ENCODE peak calls at places on chromosomes 6 and 20, in four cellular contexts. One of them, this sample, is unnamed.

GRCh38 chr6:69719602-69720193 is 77.1 kb downstream of the LMBRD1 start:
- DNase-seq in fibroblast of the aortic adventitia: peak; percentile 45
- DNase-seq in gastrocnemius medialis: no peak
- DNase-seq in Panc1: peak; percentile 25
- DNase-seq in this sample: no peak

GRCh38 chr6:105943514-105943913 is 142.6 kb upstream of the PRDM1 start:
- DNase-seq in fibroblast of the aortic adventitia: no peak
- DNase-seq in gastrocnemius medialis: no peak
- DNase-seq in Panc1: no peak
- DNase-seq in this sample: no peak

GRCh38 chr20:8172191-8172590 is 40.1 kb downstream of the PLCB1 start:
- DNase-seq in fibroblast of the aortic adventitia: no peak
- DNase-seq in gastrocnemius medialis: no peak
- DNase-seq in Panc1: no peak
- DNase-seq in this sample: no peak

GRCh38 chr6:87692097-87692496 is 9.9 kb downstream of the AKIRIN2 start:
- DNase-seq in fibroblast of the aortic adventitia: no peak
- DNase-seq in gastrocnemius medialis: no peak
- DNase-seq in Panc1: no peak
- DNase-seq in this sample: no peak

GRCh38 chr6:97705568-97705967 is 422.6 kb upstream of the MMS22L start:
- DNase-seq in fibroblast of the aortic adventitia: peak; percentile 1
- DNase-seq in gastrocnemius medialis: no peak
- DNase-seq in Panc1: no peak
- DNase-seq in this sample: no peak

GRCh38 chr20:17835240-17835940 is 133.2 kb downstream of the SNX5 start:
- DNase-seq in fibroblast of the aortic adventitia: peak; percentile 93
- DNase-seq in gastrocnemius medialis: peak; percentile 58
- DNase-seq in Panc1: peak; percentile 51
- DNase-seq in this sample: no peak

GRCh38 chr6:50724381-50725124 is 11.2 kb downstream of the TFAP2D start:
- DNase-seq in fibroblast of the aortic adventitia: no peak
- DNase-seq in gastrocnemius medialis: no peak
- DNase-seq in Panc1: no peak
- DNase-seq in this sample: no peak

GRCh38 chr20:48995599-48995998 is 50.5 kb upstream of the CSE1L start:
- DNase-seq in fibroblast of the aortic adventitia: no peak
- DNase-seq in gastrocnemius medialis: no peak
- DNase-seq in Panc1: no peak
- DNase-seq in this sample: no peak

GRCh38 chr20:1876975-1877603 is 18.1 kb upstream of the SIRPA start:
- DNase-seq in fibroblast of the aortic adventitia: no peak
- DNase-seq in gastrocnemius medialis: no peak
- DNase-seq in Panc1: no peak
- DNase-seq in this sample: no peak

GRCh38 chr6:30914076-30914853 is at the start of gene VARS2:
- DNase-seq in fibroblast of the aortic adventitia: peak; percentile 92
- DNase-seq in gastrocnemius medialis: peak; percentile 95
- DNase-seq in Panc1: peak; percentile 64
- DNase-seq in this sample: peak; percentile 82
- TF ChIP-seq CTCF in fibroblast of the aortic adventitia: peak; percentile 44
- TF ChIP-seq CTCF in gastrocnemius medialis: peak; percentile 50
- TF ChIP-seq CTCF in Panc1: peak; percentile 30
- TF ChIP-seq CTCF in this sample: no peak

GRCh38 chr6:114342826-114343781 is at the start of gene HS3ST5:
- DNase-seq in fibroblast of the aortic adventitia: no peak
- DNase-seq in gastrocnemius medialis: no peak
- DNase-seq in Panc1: no peak
- DNase-seq in this sample: no peak
- TF ChIP-seq CTCF in fibroblast of the aortic adventitia: no peak
- TF ChIP-seq CTCF in gastrocnemius medialis: no peak
- TF ChIP-seq CTCF in Panc1: peak; percentile 77
- TF ChIP-seq CTCF in this sample: no peak

GRCh38 chr20:45181639-45182038 is 6.9 kb downstream of the PI3 start:
- DNase-seq in fibroblast of the aortic adventitia: peak; percentile 3
- DNase-seq in gastrocnemius medialis: no peak
- DNase-seq in Panc1: no peak
- DNase-seq in this sample: no peak

GRCh38 chr20:45187693-45188092 is 13.0 kb downstream of the PI3 start:
- DNase-seq in fibroblast of the aortic adventitia: no peak
- DNase-seq in gastrocnemius medialis: no peak
- DNase-seq in Panc1: no peak
- DNase-seq in this sample: no peak

GRCh38 chr20:45179166-45179565 is 4.5 kb downstream of the PI3 start:
- DNase-seq in fibroblast of the aortic adventitia: peak; percentile 6
- DNase-seq in gastrocnemius medialis: no peak
- DNase-seq in Panc1: no peak
- DNase-seq in this sample: no peak

GRCh38 chr20:45183084-45183483 is 8.4 kb downstream of the PI3 start:
- DNase-seq in fibroblast of the aortic adventitia: no peak
- DNase-seq in gastrocnemius medialis: no peak
- DNase-seq in Panc1: no peak
- DNase-seq in this sample: no peak
- TF ChIP-seq CTCF in fibroblast of the aortic adventitia: no peak
- TF ChIP-seq CTCF in gastrocnemius medialis: no peak
- TF ChIP-seq CTCF in Panc1: no peak
- TF ChIP-seq CTCF in this sample: no peak

GRCh38 chr6:12504325-12504966 is 212.1 kb upstream of the PHACTR1 start:
- DNase-seq in fibroblast of the aortic adventitia: no peak
- DNase-seq in gastrocnemius medialis: no peak
- DNase-seq in Panc1: no peak
- DNase-seq in this sample: no peak
- TF ChIP-seq CTCF in fibroblast of the aortic adventitia: peak; percentile 39
- TF ChIP-seq CTCF in gastrocnemius medialis: no peak
- TF ChIP-seq CTCF in Panc1: peak; percentile 68
- TF ChIP-seq CTCF in this sample: no peak

DNA sequence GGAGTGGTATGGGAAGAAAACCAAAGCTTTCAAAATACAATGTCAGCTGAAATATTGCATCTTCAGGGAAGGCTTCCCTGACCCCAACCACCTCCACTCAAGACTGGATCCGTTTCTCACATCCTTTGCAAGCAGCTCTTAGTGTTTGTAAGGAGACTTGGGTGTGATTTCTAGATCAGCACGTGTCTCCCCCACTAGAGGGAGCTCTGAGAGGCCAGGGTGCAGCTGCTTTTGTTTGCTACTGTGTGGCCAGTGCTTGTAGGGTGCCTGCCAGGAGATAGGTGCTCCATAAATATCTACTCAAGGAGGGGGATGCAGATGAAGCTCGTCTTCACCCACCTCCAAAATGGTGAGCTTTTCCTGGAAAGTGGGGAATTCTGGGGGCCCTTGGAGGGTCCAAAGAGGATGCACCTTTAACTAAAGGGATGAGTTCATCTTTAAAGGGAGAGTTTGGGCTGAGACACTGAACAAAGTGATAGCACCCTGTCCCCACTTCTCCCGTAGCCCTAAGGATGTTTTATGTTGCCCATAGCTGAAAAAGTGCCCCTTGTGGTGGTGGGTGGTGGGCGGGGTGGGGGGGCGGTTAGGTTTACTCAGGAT is 52.6 kb upstream of the MAFB start:
- DNase-seq in fibroblast of the aortic adventitia: peak; percentile 44
- DNase-seq in gastrocnemius medialis: no peak
- DNase-seq in Panc1: peak; percentile 25
- DNase-seq in this sample: peak; percentile 28
- TF ChIP-seq CTCF in fibroblast of the aortic adventitia: peak; percentile 62
- TF ChIP-seq CTCF in gastrocnemius medialis: peak; percentile 36
- TF ChIP-seq CTCF in Panc1: peak; percentile 82
- TF ChIP-seq CTCF in this sample: peak; percentile 75

This sample was measured in natural killer cell.